ENCODE peak calls at places on chromosomes 7 and 10, in five cellular contexts. T, D, R, L and V are unnamed samples.

GRCh38 chr10:110326351-110327032 is 21.8 kb upstream of the SMNDC1 start:
- DNase-seq in L (no peak), R (no peak), D (no peak), T (peak), V (no peak)

GRCh38 chr10:132446661-132447445 is 49.9 kb downstream of the PWWP2B start:
- DNase-seq in D (peak), R (no peak), T (peak), L (no peak), V (no peak)

GRCh38 chr10:56679578-56679977 is 318.5 kb upstream of the ZWINT start:
- DNase-seq in D (no peak), T (no peak), R (no peak), L (no peak), V (no peak)

GRCh38 chr7:11449316-11449715 is 382.7 kb downstream of the THSD7A start:
- DNase-seq in R (no peak), D (no peak), T (no peak), L (no peak), V (no peak)

GRCh38 chr7:95473276-95473985 is 12.3 kb upstream of the ASB4 start:
- DNase-seq in L (no peak), T (no peak), R (no peak), D (no peak), V (no peak)

GRCh38 chr7:29478218-29478617 is 85.4 kb upstream of the PRR15 start:
- DNase-seq in D (no peak), R (no peak), T (no peak), L (no peak), V (no peak)

GRCh38 chr7:142231716-142232115 is 26.1 kb downstream of the PRSS58 start:
- DNase-seq in L (no peak), T (peak), D (no peak), R (no peak), V (peak)

GRCh38 chr7:118006979-118007378 is 133.7 kb upstream of the CTTNBP2 start:
- DNase-seq in T (no peak), L (no peak), D (no peak), R (no peak), V (no peak)

GRCh38 chr10:45514283-45515270 is 140.6 kb downstream of the ALOX5 start:
- DNase-seq in R (no peak), T (no peak), D (no peak), L (no peak), V (no peak)

GRCh38 chr7:7641129-7641663 is 644 bp downstream of the UMAD1 start:
- DNase-seq in D (no peak), L (no peak), R (no peak), T (peak), V (no peak)

GRCh38 chr7:137476937-137477336 is 133.4 kb upstream of the PTN start:
- DNase-seq in D (no peak), T (no peak), L (no peak), R (no peak), V (no peak)

GRCh38 chr10:5515948-5516761 is 8.6 kb upstream of the CALML3 start:
- DNase-seq in L (no peak), R (no peak), T (no peak), D (no peak), V (no peak)

GRCh38 chr10:114356786-114357588 is 47.3 kb downstream of the AFAP1L2 start:
- DNase-seq in D (no peak), T (no peak), R (no peak), L (no peak), V (no peak)

GRCh38 chr7:93178213-93178612 is 30.0 kb upstream of the SAMD9L start:
- DNase-seq in D (no peak), L (no peak), T (no peak), R (no peak), V (no peak)

GRCh38 chr7:101173752-101174244 is 6.3 kb downstream of the NAT16 start:
- DNase-seq in D (peak), T (peak), R (no peak), L (no peak), V (no peak)

GRCh38 chr10:6423004-6423403 is 157.1 kb downstream of the PRKCQ start:
- DNase-seq in L (no peak), D (no peak), T (no peak), R (no peak), V (no peak)

GRCh38 chr10:35691522-35692236 is 49.6 kb upstream of the FZD8 start:
- DNase-seq in L (no peak), R (no peak), T (no peak), D (no peak), V (no peak)

GRCh38 chr7:142796001-142796500 is 25.3 kb downstream of the PRSS2 start:
- DNase-seq in T (no peak), L (no peak), D (no peak), R (no peak), V (no peak)

GRCh38 chr10:86645111-86645445 is 9.3 kb upstream of the OPN4 start:
- DNase-seq in T (no peak), L (no peak), R (no peak), D (no peak), V (no peak)

GRCh38 chr10:86646532-86646931 is 7.8 kb upstream of the OPN4 start:
- DNase-seq in T (no peak), L (no peak), D (no peak), R (no peak), V (no peak)

GRCh38 chr10:86642499-86642898 is 11.8 kb upstream of the OPN4 start:
- DNase-seq in D (no peak), T (no peak), R (no peak), L (no peak), V (no peak)

GRCh38 chr10:86646933-86647332 is 7.4 kb upstream of the OPN4 start:
- DNase-seq in R (no peak), T (no peak), L (no peak), D (no peak), V (no peak)

GRCh38 chr10:86644412-86645110 is 9.8 kb upstream of the OPN4 start:
- DNase-seq in R (no peak), L (no peak), T (no peak), D (no peak), V (no peak)
- TF ChIP-seq CTCF in R (no peak), L (peak), T (peak), D (no peak), V (peak)

GRCh38 chr10:121089434-121089833 is 238.3 kb downstream of the WDR11 start:
- DNase-seq in T (no peak), D (no peak), L (no peak), R (no peak), V (no peak)

GRCh38 chr10:121087688-121088087 is 236.5 kb downstream of the WDR11 start:
- DNase-seq in T (no peak), R (no peak), L (no peak), D (no peak), V (no peak)

GRCh38 chr10:121087129-121087528 is 236.0 kb downstream of the WDR11 start:
- DNase-seq in D (no peak), R (no peak), L (no peak), T (no peak), V (no peak)

GRCh38 chr10:121085386-121085785 is 234.2 kb downstream of the WDR11 start:
- DNase-seq in L (no peak), R (no peak), T (no peak), D (no peak), V (no peak)

GRCh38 chr10:121088524-121088923 is 237.4 kb downstream of the WDR11 start:
- DNase-seq in D (no peak), T (no peak), L (no peak), R (no peak), V (no peak)
- TF ChIP-seq CTCF in D (no peak), T (peak), L (peak), R (no peak), V (peak)

GRCh38 chr10:102227050-102227449 is 951 bp downstream of the ELOVL3 start:
- DNase-seq in L (no peak), R (no peak), D (no peak), T (no peak), V (no peak)

GRCh38 chr10:102226542-102226870 is 407 bp downstream of the ELOVL3 start:
- DNase-seq in T (no peak), D (no peak), R (no peak), L (no peak), V (no peak)

GRCh38 chr10:102222798-102223197 is 3.3 kb upstream of the ELOVL3 start:
- DNase-seq in R (no peak), T (no peak), D (no peak), L (no peak), V (no peak)

GRCh38 chr10:102229810-102230263 is 3.7 kb downstream of the ELOVL3 start:
- DNase-seq in R (peak), T (peak), D (peak), L (peak), V (peak)

DNA sequence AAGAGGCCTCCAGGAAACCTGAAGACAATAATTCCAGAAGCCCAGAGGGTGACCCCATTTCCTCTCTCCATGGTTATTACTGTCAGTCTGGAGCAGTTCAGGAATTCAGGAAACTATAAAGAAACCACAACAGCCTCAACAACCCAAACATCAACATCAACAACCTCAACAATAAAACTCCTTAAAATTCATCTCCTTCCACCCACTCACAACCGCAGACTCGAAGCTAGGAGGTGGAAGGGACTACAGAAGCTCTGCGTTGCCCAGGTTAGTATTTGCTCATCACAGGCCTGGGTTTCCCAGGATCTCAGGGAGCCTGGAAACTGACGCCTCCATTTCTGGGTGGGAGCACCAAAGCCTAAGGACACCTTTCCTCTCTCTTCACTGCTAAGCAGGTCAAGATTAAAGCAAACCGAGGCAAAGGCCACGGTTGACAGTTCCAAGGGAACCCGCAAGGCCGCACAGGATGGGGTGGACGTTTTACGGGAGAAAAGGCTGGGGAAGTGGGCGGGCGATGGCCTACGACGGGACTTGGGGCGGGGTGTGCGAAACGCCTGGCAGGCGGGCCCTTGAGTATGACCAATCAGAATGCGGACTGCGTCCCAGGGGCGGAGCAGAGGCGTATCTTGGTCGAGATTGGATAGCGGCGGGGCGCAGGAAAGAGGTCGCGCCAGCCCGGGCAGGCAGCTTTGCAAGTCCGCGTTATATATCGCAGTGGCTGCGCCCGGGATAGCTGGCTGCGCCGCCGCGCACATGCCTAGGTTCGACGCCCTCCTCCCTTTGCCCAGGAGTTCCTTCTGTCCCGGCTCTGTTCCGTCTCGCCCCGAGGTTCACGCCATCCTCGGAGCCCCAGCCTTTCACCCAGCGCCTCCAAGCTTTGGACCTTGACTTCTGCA is at the start of gene ELOVL3:
- DNase-seq in L (peak), R (peak), T (peak), D (peak), V (peak)
- TF ChIP-seq CTCF in L (no peak), R (peak), T (no peak), D (no peak), V (no peak)

GRCh38 chr7:66894463-66895080 is 26.5 kb upstream of the TMEM248 start:
- DNase-seq in T (no peak), D (no peak), L (no peak), R (no peak), V (no peak)
- TF ChIP-seq CTCF in T (no peak), D (no peak), L (peak), R (no peak), V (no peak)

GRCh38 chr7:18570890-18571478 is 75.4 kb downstream of the HDAC9 start:
- DNase-seq in D (no peak), R (no peak), L (no peak), T (peak), V (no peak)
- TF ChIP-seq CTCF in D (no peak), R (peak), L (peak), T (peak), V (peak)

GRCh38 chr7:27723086-27723485 is 16.9 kb upstream of the TAX1BP1 start:
- DNase-seq in T (no peak), D (no peak), R (no peak), L (no peak), V (no peak)
- TF ChIP-seq CTCF in T (peak), D (no peak), R (no peak), L (peak), V (no peak)

DNA sequence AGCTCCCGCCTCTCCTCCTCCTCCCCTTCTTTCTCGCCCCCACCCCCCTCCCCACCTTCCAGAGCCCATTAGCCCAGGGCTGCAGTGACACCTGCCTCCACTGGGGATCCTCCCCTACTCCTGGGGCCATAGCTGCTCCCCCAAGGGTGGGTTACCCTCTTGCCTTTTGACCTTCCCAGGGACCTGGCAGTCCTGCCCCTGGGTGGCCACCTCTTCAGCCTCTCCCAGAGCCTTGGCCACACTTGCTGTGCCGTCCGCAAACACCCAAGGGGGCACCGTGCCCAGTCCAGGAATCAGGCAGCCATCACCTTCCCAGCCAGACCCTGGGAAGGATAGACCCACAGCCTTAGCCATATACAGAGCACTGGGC is 19.8 kb upstream of the CLDN4 start:
- DNase-seq in T (no peak), L (peak), R (no peak), D (no peak), V (no peak)
- TF ChIP-seq CTCF in T (peak), L (no peak), R (no peak), D (no peak), V (no peak)

GRCh38 chr7:16744518-16745250 is 8.9 kb upstream of the TSPAN13 start:
- DNase-seq in T (no peak), L (no peak), D (no peak), R (no peak), V (no peak)
- TF ChIP-seq CTCF in T (no peak), L (no peak), D (no peak), R (no peak), V (no peak)